ENCODE peak calls at places on chromosomes 13 and 19, in ten cellular contexts. B, X, W, A, I, D, R, L, O and U are unnamed samples.

GRCh38 chr13:80371840-80372509 is 31.0 kb upstream of the SPRY2 start:
- DNase-seq in R (no peak), D (no peak), L (no peak), W (no peak), B (no peak), X (no peak), I (no peak), O (no peak), A (no peak), U (no peak)

GRCh38 chr19:43316591-43317319 is 36.7 kb upstream of the CD177 start:
- DNase-seq in O (peak), X (peak), W (peak), D (no peak), B (no peak), I (no peak), R (no peak), L (no peak), A (no peak), U (no peak)

GRCh38 chr19:43596842-43597461 is 557 bp downstream of the ZNF576 start:
- DNase-seq in D (no peak), R (no peak), W (no peak), B (no peak), O (no peak), X (no peak), L (no peak), A (no peak), I (no peak), U (no peak)

GRCh38 chr19:3058821-3059314 is 3.4 kb downstream of the TLE5 start:
- DNase-seq in O (no peak), I (no peak), A (no peak), L (no peak), R (no peak), D (no peak), X (no peak), W (no peak), B (no peak), U (no peak)

GRCh38 chr13:20015763-20016162 is 57.2 kb downstream of the ZMYM2 start:
- DNase-seq in O (no peak), R (no peak), W (no peak), I (no peak), L (no peak), A (no peak), X (no peak), D (no peak), B (no peak), U (no peak)

GRCh38 chr19:34430738-34431625 is 2.8 kb downstream of the UBA2 start:
- DNase-seq in L (no peak), W (peak), O (peak), I (no peak), B (no peak), R (peak), X (peak), A (peak), D (no peak), U (no peak)

GRCh38 chr19:18349524-18350128 is 9.2 kb downstream of the PGPEP1 start:
- DNase-seq in X (peak), R (no peak), B (peak), O (peak), W (no peak), L (peak), I (no peak), A (no peak), D (no peak), U (peak)

GRCh38 chr19:45468803-45469131 is 971 bp downstream of the FOSB start:
- DNase-seq in L (no peak), D (no peak), W (no peak), B (no peak), O (no peak), A (no peak), R (no peak), X (no peak), I (no peak), U (no peak)

GRCh38 chr13:24725379-24725778 is 38.6 kb upstream of the RNF17 start:
- DNase-seq in I (no peak), B (no peak), L (no peak), D (no peak), R (no peak), X (no peak), O (no peak), W (no peak), A (no peak), U (no peak)

GRCh38 chr19:6048808-6049405 is 61.4 kb downstream of the RFX2 start:
- DNase-seq in D (peak), O (peak), I (peak), L (peak), A (peak), R (peak), B (peak), X (peak), W (peak), U (peak)

GRCh38 chr13:46893820-46894533 is 2.9 kb downstream of the HTR2A start:
- DNase-seq in O (peak), X (peak), B (peak), I (peak), D (no peak), L (peak), W (peak), A (peak), R (peak), U (peak)

GRCh38 chr19:18655173-18655844 is 18.5 kb downstream of the KLHL26 start:
- DNase-seq in A (no peak), L (no peak), X (no peak), D (no peak), R (no peak), I (no peak), W (no peak), B (no peak), O (no peak), U (no peak)

GRCh38 chr13:64441740-64442139 is 2788.4 kb downstream of the PCDH9 start:
- DNase-seq in X (no peak), D (no peak), L (no peak), I (no peak), R (no peak), A (no peak), B (no peak), O (no peak), W (no peak), U (no peak)

GRCh38 chr19:29942404-29943261 is 594 bp downstream of the URI1 start:
- DNase-seq in W (peak), R (peak), B (peak), L (peak), D (peak), X (peak), O (peak), A (peak), I (peak), U (no peak)

GRCh38 chr13:100478107-100478809 is 110.3 kb downstream of the GGACT start:
- DNase-seq in A (no peak), R (no peak), B (no peak), O (no peak), L (no peak), X (no peak), D (no peak), W (no peak), I (no peak), U (no peak)

GRCh38 chr19:38658462-38659306 is 11.2 kb downstream of the ACTN4 start:
- DNase-seq in O (no peak), I (no peak), W (peak), X (peak), B (no peak), D (no peak), L (no peak), A (no peak), R (no peak), U (no peak)

GRCh38 chr13:110907951-110908898 is 6.6 kb downstream of the ANKRD10 start:
- DNase-seq in D (no peak), B (no peak), X (peak), A (no peak), O (peak), I (no peak), W (peak), R (no peak), L (no peak), U (no peak)

GRCh38 chr13:100392709-100393630 is 195.6 kb downstream of the GGACT start:
- DNase-seq in L (peak), R (no peak), B (peak), D (no peak), O (peak), W (no peak), I (peak), A (peak), X (peak), U (peak)

GRCh38 chr13:46530084-46530935 is 22.7 kb upstream of the LRCH1 start:
- DNase-seq in I (no peak), X (no peak), A (no peak), O (no peak), R (no peak), D (no peak), L (no peak), B (no peak), W (no peak), U (no peak)

GRCh38 chr13:33787051-33787591 is 30.8 kb upstream of the RFC3 start:
- DNase-seq in B (no peak), I (no peak), A (no peak), D (no peak), X (no peak), W (no peak), L (no peak), O (no peak), R (no peak), U (no peak)

GRCh38 chr13:100789968-100790367 is 115.4 kb upstream of the TMTC4 start:
- DNase-seq in L (no peak), R (no peak), B (no peak), D (no peak), I (no peak), A (no peak), O (no peak), W (no peak), X (no peak), U (no peak)

GRCh38 chr19:11125994-11126685 is 29.4 kb downstream of the SPC24 start:
- DNase-seq in I (peak), X (peak), D (no peak), A (peak), L (peak), O (peak), R (no peak), B (peak), W (peak), U (peak)

GRCh38 chr13:20258208-20258962 is 26.3 kb upstream of the GJB6 start:
- DNase-seq in B (no peak), D (no peak), X (no peak), R (no peak), A (no peak), I (no peak), O (no peak), L (no peak), W (peak), U (no peak)

GRCh38 chr19:39736088-39736487 is 1.7 kb downstream of the CLC start:
- DNase-seq in A (no peak), L (no peak), W (no peak), O (no peak), R (no peak), B (no peak), X (no peak), D (no peak), I (no peak), U (no peak)

GRCh38 chr13:46795321-46795720 is 1.6 kb downstream of the ESD start:
- DNase-seq in R (no peak), L (no peak), W (no peak), B (no peak), D (no peak), O (peak), X (no peak), A (no peak), I (no peak), U (no peak)

GRCh38 chr19:36257512-36257876 is 42.6 kb downstream of the ZNF146 start:
- DNase-seq in W (no peak), R (no peak), I (no peak), D (no peak), B (peak), X (no peak), O (peak), A (no peak), L (no peak), U (no peak)

GRCh38 chr13:41289463-41289881 is 21.6 kb upstream of the NAA16 start:
- DNase-seq in I (no peak), D (peak), B (no peak), A (no peak), W (no peak), R (no peak), X (no peak), O (no peak), L (no peak), U (no peak)

GRCh38 chr13:99371956-99372355 is 64.8 kb upstream of the GPR183 start:
- DNase-seq in D (no peak), R (no peak), I (peak), A (no peak), X (no peak), O (no peak), W (no peak), L (no peak), B (no peak), U (no peak)

GRCh38 chr13:98761126-98761978 is 8.9 kb upstream of the SLC15A1 start:
- DNase-seq in X (no peak), D (no peak), R (no peak), B (no peak), W (no peak), O (no peak), L (no peak), A (no peak), I (no peak), U (no peak)

GRCh38 chr13:111049791-111050538 is 65.1 kb upstream of the ARHGEF7 start:
- DNase-seq in D (no peak), X (peak), O (peak), W (no peak), R (no peak), A (no peak), B (peak), L (no peak), I (no peak), U (no peak)

GRCh38 chr19:7701654-7702457 is at the start of gene FCER2:
- DNase-seq in R (peak), B (no peak), O (no peak), X (no peak), I (no peak), D (no peak), W (no peak), L (no peak), A (no peak), U (no peak)

GRCh38 chr19:35040826-35041547 is 534 bp upstream of the HPN start:
- DNase-seq in R (no peak), I (no peak), L (peak), D (no peak), O (peak), W (no peak), A (no peak), X (peak), B (peak), U (peak)